ENCODE peak calls at places on chromosomes 12 and 14, in four cellular contexts. Y is naive thymus-derived CD4-positive, alpha-beta T cell; G is kidney tubule cell; J is astrocyte of the spinal cord. Z is an unnamed sample.

GRCh38 chr12:98470469-98471082 is 44.8 kb upstream of the TMPO start:
- DNase-seq in Y (no peak), G (peak), J (no peak), Z (no peak)

GRCh38 chr12:79344855-79345840 is 345.6 kb downstream of the PAWR start:
- DNase-seq in Y (no peak), G (peak), J (peak), Z (peak)

GRCh38 chr12:68065687-68066086 is 76.4 kb downstream of the IFNG-AS1 start:
- DNase-seq in G (no peak), Y (no peak), J (no peak), Z (no peak)

GRCh38 chr14:94322648-94323570 is at the start of gene SERPINA6:
- DNase-seq in G (peak), J (peak), Y (no peak), Z (no peak)

GRCh38 chr12:3490848-3491382 is at the start of gene PRMT8:
- DNase-seq in G (no peak), J (peak), Y (no peak), Z (no peak)

GRCh38 chr12:92290016-92290685 is 144.5 kb upstream of the BTG1 start:
- DNase-seq in G (peak), Y (no peak), J (peak), Z (peak)

GRCh38 chr14:76954371-76954770 is 74.1 kb downstream of the IRF2BPL start:
- DNase-seq in J (no peak), Y (no peak), G (no peak), Z (no peak)

GRCh38 chr14:48536318-48536717 is 860.9 kb upstream of the MDGA2 start:
- DNase-seq in G (no peak), Y (no peak), J (no peak), Z (no peak)

GRCh38 chr14:54673193-54674121 is 106.5 kb downstream of the SAMD4A start:
- DNase-seq in G (no peak), Y (no peak), J (peak), Z (peak)

GRCh38 chr12:3456809-3457208 is 34.2 kb upstream of the PRMT8 start:
- DNase-seq in Y (no peak), G (no peak), J (no peak), Z (no peak)

GRCh38 chr12:109147954-109148353 is 31.6 kb downstream of the ACACB start:
- DNase-seq in J (no peak), Y (no peak), G (no peak), Z (no peak)

GRCh38 chr12:101924647-101925046 is 47.3 kb downstream of the DRAM1 start:
- DNase-seq in G (peak), J (no peak), Y (no peak), Z (peak)

GRCh38 chr12:89845356-89845755 is 136.7 kb upstream of the ATP2B1 start:
- DNase-seq in J (no peak), G (no peak), Y (no peak), Z (no peak)

GRCh38 chr12:56103066-56103711 is 1.2 kb upstream of the PA2G4 start:
- DNase-seq in J (no peak), Y (peak), G (no peak), Z (no peak)

GRCh38 chr14:84323450-84323849 is 1206.5 kb upstream of the FLRT2 start:
- DNase-seq in G (no peak), J (no peak), Y (no peak), Z (no peak)

GRCh38 chr12:1592444-1593231 is 1.7 kb downstream of the FBXL14 start:
- DNase-seq in Y (peak), J (peak), G (peak), Z (peak)

GRCh38 chr12:57087689-57088441 is 1.0 kb upstream of the NAB2 start:
- DNase-seq in J (peak), G (peak), Y (peak), Z (peak)

GRCh38 chr12:56014205-56014604 is 6.6 kb upstream of the IKZF4 start:
- DNase-seq in Y (no peak), G (peak), J (no peak), Z (no peak)

GRCh38 chr14:93005838-93006237 is 82.9 kb downstream of the CHGA start:
- DNase-seq in G (no peak), J (no peak), Y (no peak), Z (no peak)

GRCh38 chr14:37060496-37061260 is 111.7 kb downstream of the SLC25A21 start:
- DNase-seq in G (no peak), J (no peak), Y (no peak), Z (no peak)

GRCh38 chr12:52190860-52191729 is 719 bp downstream of the KRT80 start:
- DNase-seq in Y (no peak), G (peak), J (no peak), Z (no peak)

GRCh38 chr14:89299587-89299986 is 117.4 kb downstream of the FOXN3 start:
- DNase-seq in G (no peak), J (no peak), Y (no peak), Z (no peak)

GRCh38 chr12:118064608-118065007 is 3.6 kb upstream of the WSB2 start:
- DNase-seq in J (no peak), G (no peak), Y (no peak), Z (peak)

GRCh38 chr12:80697270-80697887 is 10.1 kb upstream of the MYF6 start:
- DNase-seq in Y (no peak), G (no peak), J (no peak), Z (no peak)

GRCh38 chr14:31057035-31057434 is 30.9 kb upstream of the STRN3 start:
- DNase-seq in Y (no peak), G (no peak), J (no peak), Z (no peak)

GRCh38 chr12:17588968-17589367 is 501.0 kb downstream of the RERGL start:
- DNase-seq in G (peak), Y (no peak), J (no peak), Z (peak)

GRCh38 chr14:74333909-74334308 is 14.4 kb upstream of the VRTN start:
- DNase-seq in J (peak), Y (no peak), G (peak), Z (peak)

GRCh38 chr12:2306686-2307249 is 254.0 kb downstream of the CACNA1C start:
- DNase-seq in G (no peak), Y (no peak), J (no peak), Z (no peak)

GRCh38 chr14:81986005-81986404 is 452.4 kb upstream of the SEL1L start:
- DNase-seq in J (no peak), Y (no peak), G (no peak), Z (no peak)

GRCh38 chr14:36035675-36036074 is 140.8 kb downstream of the PTCSC3 start:
- DNase-seq in Y (no peak), J (no peak), G (no peak), Z (no peak)

GRCh38 chr12:67885370-67886169 is 103.7 kb upstream of the IFNG-AS1 start:
- DNase-seq in G (peak), J (peak), Y (no peak), Z (peak)